ENCODE peak calls at places on chromosomes 1 and 21, in five cellular contexts. U is heart left ventricle; Y is CD8-positive, alpha-beta T cell; I is effector memory CD4-positive, alpha-beta T cell; D is A673. E is an unnamed sample. For H3K36me3 and H3K4me1, the result is how much of the 10 kb centered on the place peaks cover.

GRCh38 chr1:229798558-229798957 is 172.5 kb downstream of the URB2 start:
- DNase-seq in I (no peak), Y (no peak), D (no peak), U (no peak), E (no peak)

GRCh38 chr1:161900155-161900554 is 123.5 kb downstream of the OLFML2B start:
- DNase-seq in I (no peak), Y (no peak), U (no peak), D (no peak), E (no peak)

GRCh38 chr1:112247971-112248370 is 148.0 kb upstream of the CTTNBP2NL start:
- DNase-seq in U (peak), Y (no peak), I (no peak), D (no peak), E (no peak)

GRCh38 chr1:211571998-211572397 is 7.0 kb downstream of the SLC30A1 start:
- DNase-seq in U (no peak), D (no peak), Y (no peak), I (no peak), E (no peak)

GRCh38 chr1:42739753-42740700 is at the start of gene CLDN19:
- DNase-seq in D (no peak), I (no peak), Y (no peak), U (no peak), E (no peak)

GRCh38 chr1:204080163-204080903 is 7.4 kb downstream of the SOX13 start:
- DNase-seq in D (peak), U (peak), Y (no peak), I (no peak), E (peak)

GRCh38 chr1:200675588-200675852 is 5.8 kb upstream of the DDX59 start:
- DNase-seq in D (no peak), Y (no peak), U (no peak), I (no peak), E (no peak)

GRCh38 chr1:157626099-157626498 is 28.2 kb upstream of the FCRL4 start:
- DNase-seq in U (no peak), I (no peak), Y (peak), D (peak), E (no peak)

GRCh38 chr1:46081620-46082019 is 50.8 kb downstream of the PIK3R3 start:
- DNase-seq in D (peak), U (no peak), Y (no peak), I (no peak), E (no peak)

GRCh38 chr1:171610385-171610784 is 11.7 kb upstream of the MYOCOS start:
- DNase-seq in Y (no peak), D (no peak), U (no peak), I (no peak), E (no peak)

GRCh38 chr21:25507522-25507921 is 99.8 kb downstream of the MRPL39 start:
- DNase-seq in Y (no peak), U (no peak), I (no peak), D (no peak), E (no peak)

GRCh38 chr1:32349211-32349708 is 13.0 kb downstream of the FAM229A start:
- DNase-seq in U (peak), D (no peak), I (no peak), Y (no peak), E (no peak)

GRCh38 chr1:239388578-239388977 is 2.2 kb downstream of the CHRM3 start:
- DNase-seq in U (no peak), I (no peak), Y (no peak), D (no peak), E (no peak)

GRCh38 chr1:203178083-203178482 is 2.5 kb upstream of the MYBPH start:
- DNase-seq in Y (no peak), D (no peak), U (no peak), I (no peak), E (no peak)

GRCh38 chr1:31010081-31010989 is 55.2 kb downstream of the PUM1 start:
- DNase-seq in D (no peak), Y (peak), I (no peak), U (no peak), E (no peak)

GRCh38 chr1:45887156-45887842 is 83.9 kb downstream of the MAST2 start:
- DNase-seq in U (no peak), Y (no peak), I (no peak), D (no peak), E (no peak)

GRCh38 chr1:201471772-201472171 is 2.8 kb upstream of the PHLDA3 start:
- DNase-seq in U (peak), Y (no peak), D (peak), I (no peak), E (no peak)

GRCh38 chr1:112889052-112889451 is 66.9 kb downstream of the SLC16A1 start:
- DNase-seq in I (no peak), U (no peak), Y (no peak), D (no peak), E (no peak)

GRCh38 chr1:220527279-220528048 is 472 bp upstream of the MARK1 start:
- DNase-seq in I (no peak), U (peak), Y (no peak), D (peak), E (peak)

GRCh38 chr1:24052119-24052695 is 59.7 kb downstream of the MYOM3 start:
- DNase-seq in U (no peak), I (no peak), D (no peak), Y (no peak), E (no peak)

GRCh38 chr1:35715568-35716002 is 3.1 kb downstream of the C1orf216 start:
- DNase-seq in U (peak), D (peak), Y (peak), I (peak), E (peak)

GRCh38 chr21:15592271-15592860 is 137.4 kb upstream of the USP25 start:
- DNase-seq in D (peak), U (no peak), Y (no peak), I (no peak), E (no peak)

GRCh38 chr1:29974345-29974744 is 738.0 kb downstream of the PTPRU start:
- DNase-seq in U (no peak), D (peak), Y (no peak), I (no peak), E (no peak)

GRCh38 chr1:75797273-75797588 is 549 bp downstream of the MSH4 start:
- DNase-seq in D (no peak), U (no peak), Y (no peak), I (no peak), E (no peak)

GRCh38 chr1:209993061-209993830 is 55.2 kb downstream of the SYT14 start:
- DNase-seq in I (no peak), D (no peak), U (no peak), Y (no peak), E (no peak)

GRCh38 chr1:109229531-109230127 is 15.9 kb downstream of the SARS1 start:
- DNase-seq in D (peak), I (no peak), U (no peak), Y (no peak), E (no peak)

GRCh38 chr1:68107771-68108170 is 57.3 kb upstream of the DIRAS3 start:
- DNase-seq in Y (no peak), D (no peak), U (no peak), I (no peak), E (no peak)

GRCh38 chr1:200714504-200715187 is 24.0 kb upstream of the CAMSAP2 start:
- DNase-seq in Y (no peak), I (no peak), U (no peak), D (no peak), E (no peak)

GRCh38 chr1:54342306-54342705 is 63.9 kb downstream of the SSBP3 start:
- DNase-seq in I (no peak), U (peak), D (no peak), Y (no peak), E (no peak)

GRCh38 chr1:107246775-107247345 is 106.0 kb downstream of the NTNG1 start:
- DNase-seq in Y (no peak), U (no peak), I (no peak), D (peak), E (no peak)

GRCh38 chr1:39957299-39958020 is 2.5 kb downstream of the MFSD2A start:
- DNase-seq in D (no peak), Y (no peak), U (no peak), I (no peak), E (no peak)

GRCh38 chr1:39960461-39960958 is 5.6 kb downstream of the MFSD2A start:
- DNase-seq in D (no peak), Y (peak), U (no peak), I (no peak), E (no peak)

GRCh38 chr1:39962450-39962825 is 7.5 kb downstream of the MFSD2A start:
- DNase-seq in I (no peak), U (no peak), Y (no peak), D (no peak), E (no peak)

GRCh38 chr1:39958801-39959200 is 3.9 kb downstream of the MFSD2A start:
- DNase-seq in D (no peak), I (no peak), Y (no peak), U (no peak), E (no peak)

GRCh38 chr1:39959651-39960333 is 4.8 kb downstream of the MFSD2A start:
- DNase-seq in I (no peak), D (no peak), Y (no peak), U (no peak), E (no peak)
- H3K27ac ChIP-seq in I (no peak), D (no peak), Y (no peak), U (no peak), E (no peak)

DNA sequence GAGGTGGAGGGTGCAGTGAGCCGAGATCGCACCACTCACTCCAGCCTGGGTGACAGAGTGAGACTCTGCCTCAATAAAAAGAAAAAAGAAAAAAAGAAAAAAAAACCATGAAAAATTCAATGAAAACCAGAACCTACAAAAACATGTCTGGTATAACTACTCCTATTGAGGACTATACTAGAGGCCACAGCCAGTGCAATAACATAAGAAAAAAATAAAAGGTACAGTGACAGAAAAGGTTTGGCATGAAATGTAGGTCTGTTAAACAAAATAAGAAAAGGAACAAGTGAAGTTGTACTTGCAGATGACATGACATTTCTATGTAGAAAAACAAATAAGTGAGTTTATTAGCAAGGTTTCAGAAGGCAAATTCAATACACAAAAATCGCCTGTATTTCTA is 8.2 kb downstream of the NADK start:
- DNase-seq in Y (no peak), D (no peak), U (no peak), I (no peak), E (no peak)
- H3K36me3 ChIP-seq in Y (under half), D (under half), U (under half), I (under half), E (under half)

GRCh38 chr1:27435566-27436203 is 43.3 kb downstream of the GPR3 start:
- DNase-seq in D (no peak), U (no peak), Y (no peak), I (no peak), E (no peak)

GRCh38 chr1:27436204-27437159 is 44.1 kb downstream of the GPR3 start:
- DNase-seq in I (no peak), D (peak), U (no peak), Y (no peak), E (no peak)

GRCh38 chr1:27444632-27445031 is 45.3 kb downstream of the WASF2 start:
- DNase-seq in Y (no peak), D (no peak), U (no peak), I (no peak), E (no peak)

GRCh38 chr1:27439150-27439549 is 46.7 kb downstream of the GPR3 start:
- DNase-seq in U (no peak), I (no peak), D (no peak), Y (no peak), E (no peak)

GRCh38 chr1:27438621-27439061 is 46.2 kb downstream of the GPR3 start:
- DNase-seq in I (no peak), Y (no peak), U (no peak), D (no peak), E (no peak)
- H3K4me1 ChIP-seq in I (under half), Y (half or more), U (under half), D (under half), E (half or more)

GRCh38 chr1:94698341-94698740 is 121.8 kb upstream of the SLC44A3 start:
- DNase-seq in Y (no peak), U (no peak), I (no peak), D (no peak), E (no peak)
- H3K27ac ChIP-seq in Y (no peak), U (no peak), I (no peak), D (no peak), E (no peak)

GRCh38 chr1:92306020-92306419 is 7.2 kb downstream of the RPAP2 start:
- DNase-seq in Y (no peak), D (no peak), I (no peak), U (no peak), E (no peak)
- H3K36me3 ChIP-seq in Y (under half), D (under half), I (under half), U (half or more), E (under half)

DNA sequence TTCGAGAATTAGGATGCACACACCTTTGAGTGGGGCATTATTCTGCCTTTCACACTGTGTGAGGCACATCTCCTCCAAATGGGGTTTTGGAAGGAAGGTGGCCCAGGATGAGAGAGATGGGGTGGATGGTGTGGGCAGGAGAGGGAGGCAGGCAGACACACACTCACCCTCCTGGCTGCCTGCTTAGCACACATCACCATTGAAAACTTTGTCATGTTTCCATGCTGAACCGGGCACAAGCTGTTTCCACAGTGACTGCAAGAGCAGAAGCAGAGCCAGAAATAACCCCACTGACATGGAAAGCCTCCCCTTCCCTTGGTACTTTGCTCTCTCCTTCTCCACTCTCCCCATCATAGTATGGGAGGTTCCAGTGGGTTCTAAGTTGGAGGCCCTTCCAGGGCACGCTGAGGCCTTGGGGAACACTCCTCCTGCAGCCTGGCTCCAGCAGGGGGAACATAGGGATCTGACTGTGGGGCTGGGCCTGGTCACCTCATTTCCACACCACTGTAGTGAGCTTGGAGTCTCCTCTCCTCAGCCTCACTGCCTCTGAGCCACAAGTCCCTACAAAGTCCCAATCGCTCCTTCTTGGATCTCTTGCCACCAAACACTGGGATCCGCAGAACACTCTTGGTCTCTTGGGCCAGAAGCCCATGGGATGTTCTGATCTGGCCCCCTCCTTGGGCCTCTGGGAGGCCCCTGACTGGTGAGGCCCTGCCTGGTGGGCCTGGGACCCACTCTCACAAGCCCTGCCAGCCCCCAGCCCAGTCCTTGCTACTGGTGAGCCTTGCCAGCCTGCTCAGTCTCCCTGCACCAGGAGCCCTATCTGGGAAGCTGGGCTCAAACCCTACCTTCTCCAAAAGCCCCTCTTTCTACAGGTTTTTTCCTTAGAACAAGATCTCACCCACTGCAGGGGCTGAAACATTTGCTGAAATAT is 163.0 kb upstream of the EDN2 start:
- DNase-seq in U (no peak), D (no peak), I (no peak), Y (no peak), E (no peak)
- H3K4me1 ChIP-seq in U (under half), D (under half), I (under half), Y (under half), E (under half)

GRCh38 chr21:42878678-42878992 is 704 bp downstream of the WDR4 start:
- DNase-seq in D (no peak), I (no peak), U (no peak), Y (no peak), E (no peak)
- H3K27ac ChIP-seq in D (peak), I (peak), U (peak), Y (peak), E (peak)

E was measured in gastrocnemius medialis.